ENCODE peak calls at places on chromosomes 12 and 14, in six cellular contexts. I is PC-3, U is MM.1S, T is SK-N-SH, L is neural progenitor cell, H is HCT116. D is an unnamed sample.
A peak's percentile ranks its signal among the peaks of the same experiment; 100 is the strongest.

GRCh38 chr12:7989827-7990491 is 42.6 kb upstream of the FOXJ2 start:
- DNase-seq in I (no peak), U (no peak), T (no peak), L (no peak), H (no peak), D (no peak)

GRCh38 chr14:102540310-102541028 is 30.9 kb upstream of the ANKRD9 start:
- DNase-seq in I (no peak), U (no peak), T (peak; percentile 50), L (peak; percentile 23), H (no peak), D (no peak)

GRCh38 chr14:100830681-100831080 is 4.8 kb downstream of the MEG3 start:
- DNase-seq in I (no peak), U (no peak), T (no peak), L (peak; percentile 98), H (no peak), D (no peak)

GRCh38 chr12:113837059-113837458 is 129.1 kb downstream of the RBM19 start:
- DNase-seq in I (no peak), U (no peak), T (no peak), L (no peak), H (no peak), D (peak; percentile 42)

GRCh38 chr12:118498171-118498570 is 121.8 kb downstream of the SUDS3 start:
- DNase-seq in I (peak; percentile 40), U (no peak), T (no peak), L (no peak), H (no peak), D (no peak)

GRCh38 chr12:118925407-118926202 is 55.7 kb upstream of the SRRM4 start:
- DNase-seq in I (no peak), U (no peak), T (no peak), L (no peak), H (no peak), D (no peak)

GRCh38 chr12:129184066-129184695 is 330.9 kb downstream of the GLT1D1 start:
- DNase-seq in I (no peak), U (no peak), T (no peak), L (no peak), H (no peak), D (no peak)

GRCh38 chr12:31507966-31508365 is 83.0 kb downstream of the DENND5B start:
- DNase-seq in I (peak; percentile 57), U (no peak), T (no peak), L (no peak), H (no peak), D (peak; percentile 79)

GRCh38 chr14:64080452-64080851 is 213.7 kb downstream of the ESR2 start:
- DNase-seq in I (no peak), U (no peak), T (no peak), L (no peak), H (no peak), D (no peak)

DNA sequence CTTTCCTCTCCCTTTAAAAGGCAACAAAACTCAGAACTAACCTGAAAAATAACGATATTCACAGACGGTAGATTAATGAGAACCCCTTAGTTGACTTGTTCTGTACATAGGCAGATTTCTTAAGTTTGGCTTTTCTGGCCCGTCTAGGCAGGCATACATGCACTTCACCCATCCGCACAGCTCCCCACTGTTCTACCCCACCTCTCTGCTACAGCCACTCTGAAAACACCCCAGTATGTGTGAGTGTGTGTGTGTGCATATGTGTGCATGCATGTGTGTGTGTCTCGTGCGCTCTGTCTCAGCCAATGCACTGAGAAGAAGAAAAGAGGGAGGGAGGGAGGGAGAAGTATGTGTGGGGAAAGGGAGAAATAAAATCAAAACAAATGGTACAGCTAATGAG is 1.9 kb upstream of the LMO3 start:
- DNase-seq in I (no peak), U (no peak), T (no peak), L (no peak), H (no peak), D (no peak)
- TF ChIP-seq EZH2phosphoT487 in I (no peak), U (no peak), T (no peak), L (no peak), H (no peak), D (no peak)

GRCh38 chr12:4540170-4540569 is 1.5 kb downstream of the RAD51AP1 start:
- DNase-seq in I (no peak), U (no peak), T (no peak), L (no peak), H (no peak), D (no peak)
- H2AFZ ChIP-seq in I (no peak overlapping the region), U (no peak overlapping the region), T (peak overlapping the region; percentile 94), L (no peak overlapping the region), H (no peak overlapping the region), D (peak overlapping the region; percentile 95)

GRCh38 chr12:47816646-47817271 is 2.9 kb downstream of the HDAC7 start:
- DNase-seq in I (no peak), U (no peak), T (peak; percentile 76), L (no peak), H (no peak), D (no peak)
- H3K9ac ChIP-seq in I (no peak overlapping the region), U (peak overlapping the region; percentile 88), T (peak overlapping the region; percentile 98), L (no peak overlapping the region), H (no peak overlapping the region), D (peak overlapping the region; percentile 93)

GRCh38 chr12:100473050-100473715 is 483 bp upstream of the NR1H4 start:
- DNase-seq in I (no peak), U (no peak), T (no peak), L (no peak), H (no peak), D (no peak)

GRCh38 chr12:100474617-100475016 is 951 bp downstream of the NR1H4 start:
- DNase-seq in I (no peak), U (no peak), T (no peak), L (no peak), H (no peak), D (no peak)

GRCh38 chr12:100473716-100474150 is at the start of gene NR1H4:
- DNase-seq in I (no peak), U (no peak), T (no peak), L (no peak), H (no peak), D (peak; percentile 39)

GRCh38 chr12:100472325-100472724 is 1.3 kb upstream of the NR1H4 start:
- DNase-seq in I (no peak), U (no peak), T (no peak), L (no peak), H (no peak), D (no peak)

GRCh38 chr12:100476013-100476751 is 2.5 kb downstream of the NR1H4 start:
- DNase-seq in I (no peak), U (no peak), T (no peak), L (no peak), H (no peak), D (no peak)
- TF ChIP-seq EZH2phosphoT487 in I (no peak), U (no peak), T (no peak), L (no peak), H (no peak), D (no peak)

GRCh38 chr12:108730337-108731104 is 797 bp downstream of the CORO1C start:
- DNase-seq in I (peak; percentile 88), U (peak; percentile 66), T (peak; percentile 74), L (peak; percentile 84), H (peak; percentile 12), D (peak; percentile 93)
- H2AFZ ChIP-seq in I (no peak overlapping the region), U (no peak overlapping the region), T (no peak overlapping the region), L (peak overlapping the region; percentile 20), H (no peak overlapping the region), D (no peak overlapping the region)

DNA sequence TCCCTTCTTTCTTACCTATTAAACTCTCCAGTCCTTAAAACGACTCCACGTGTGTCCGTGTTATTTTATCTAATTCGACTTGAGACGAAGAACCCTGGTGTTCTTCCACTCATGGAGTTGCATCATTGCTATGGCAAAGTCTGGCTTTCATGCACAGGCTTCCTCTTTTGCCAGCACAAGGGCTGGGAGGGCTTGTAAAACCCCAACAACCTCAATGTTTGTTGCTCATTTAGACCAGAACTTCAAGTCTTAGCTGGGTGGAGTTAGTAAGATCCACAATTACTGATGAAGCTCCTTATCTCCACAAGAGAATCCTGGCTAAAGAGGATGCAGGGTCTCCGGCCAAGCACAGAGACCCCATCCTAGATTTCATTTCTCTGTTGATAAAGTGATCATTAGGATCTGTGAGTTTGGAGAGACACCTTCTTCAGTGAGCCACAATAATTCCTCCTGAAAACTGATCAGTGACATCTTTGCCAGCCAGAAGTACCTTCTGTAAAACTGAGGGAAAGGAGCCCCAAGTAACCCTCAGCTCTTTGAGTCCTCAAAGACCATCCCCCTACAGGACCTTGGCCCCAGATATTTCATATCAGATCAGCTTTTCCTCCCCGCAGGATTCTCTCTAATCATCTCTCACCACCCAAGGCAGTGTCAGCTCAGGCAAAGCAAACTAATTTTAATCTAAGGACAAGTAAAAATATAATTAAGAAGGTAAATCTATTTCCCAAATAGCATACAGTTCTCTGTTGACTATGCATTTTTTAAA is 514.6 kb downstream of the FUT8 start:
- DNase-seq in I (no peak), U (no peak), T (no peak), L (no peak), H (no peak), D (no peak)
- H3K9ac ChIP-seq in I (no peak overlapping the region), U (no peak overlapping the region), T (no peak overlapping the region), L (no peak overlapping the region), H (no peak overlapping the region), D (no peak overlapping the region)

GRCh38 chr12:133081408-133081806 is 684 bp downstream of the ZNF140 start:
- DNase-seq in I (no peak), U (no peak), T (no peak), L (no peak), H (no peak), D (no peak)
- TF ChIP-seq EZH2phosphoT487 in I (no peak), U (no peak), T (no peak), L (no peak), H (no peak), D (no peak)

DNA sequence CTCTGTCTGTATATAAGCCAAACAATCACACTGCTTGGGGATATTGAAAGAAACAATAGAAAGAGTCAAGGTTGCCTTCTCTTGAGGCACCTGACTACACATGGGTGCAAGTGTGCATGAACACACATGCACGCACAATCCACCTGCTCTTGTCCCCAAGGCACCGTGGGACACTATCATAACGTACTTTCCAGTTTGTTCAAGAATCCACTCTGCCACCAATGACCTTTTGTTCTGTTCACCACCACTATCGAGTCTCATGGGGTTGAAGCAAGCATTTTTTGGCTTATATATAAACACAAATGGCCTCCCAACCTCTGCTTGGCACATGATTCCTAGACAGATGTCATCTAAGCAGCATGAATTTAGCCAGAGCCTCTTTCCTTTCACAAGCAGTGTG is 365.4 kb downstream of the EMP1 start:
- DNase-seq in I (no peak), U (no peak), T (no peak), L (no peak), H (no peak), D (no peak)
- H2AFZ ChIP-seq in I (no peak overlapping the region), U (no peak overlapping the region), T (no peak overlapping the region), L (no peak overlapping the region), H (no peak overlapping the region), D (no peak overlapping the region)

GRCh38 chr12:56202366-56202765 is 13.1 kb upstream of the SMARCC2 start:
- DNase-seq in I (no peak), U (no peak), T (no peak), L (no peak), H (no peak), D (no peak)
- H3K9ac ChIP-seq in I (no peak overlapping the region), U (no peak overlapping the region), T (no peak overlapping the region), L (no peak overlapping the region), H (no peak overlapping the region), D (no peak overlapping the region)